ENCODE peak calls at places on chromosome 12, in five cellular contexts. U, I, E, G and K are unnamed samples. For H3K4me1, the result is how much of the 10 kb centered on the place peaks cover.

GRCh38 chr12:8912910-8913309 is 1.4 kb upstream of the PHC1 start:
- DNase-seq in U (no peak), E (no peak), I (peak), G (no peak), K (no peak)

GRCh38 chr12:29082522-29082921 is 66.6 kb upstream of the FAR2 start:
- DNase-seq in I (no peak), G (no peak), U (no peak), E (no peak), K (no peak)

GRCh38 chr12:132918680-132919079 is 31.3 kb upstream of the CHFR start:
- DNase-seq in U (no peak), G (no peak), I (no peak), E (no peak), K (no peak)

GRCh38 chr12:105487961-105488360 is 157.5 kb downstream of the C12orf75 start:
- DNase-seq in I (no peak), E (no peak), G (no peak), U (no peak), K (no peak)

GRCh38 chr12:19298837-19299605 is 140.3 kb upstream of the AEBP2 start:
- DNase-seq in E (no peak), G (peak), U (no peak), I (no peak), K (no peak)

GRCh38 chr12:93090768-93091172 is 161.7 kb upstream of the EEA1 start:
- DNase-seq in E (no peak), U (peak), I (no peak), G (no peak), K (no peak)

GRCh38 chr12:112906712-112907414 is at the start of gene OAS1:
- DNase-seq in U (no peak), E (peak), I (peak), G (peak), K (peak)

GRCh38 chr12:795305-795704 is 42.9 kb downstream of the WNK1 start:
- DNase-seq in I (no peak), G (no peak), U (no peak), E (no peak), K (no peak)

GRCh38 chr12:48994224-48995060 is 4.7 kb downstream of the DDN start:
- DNase-seq in I (no peak), U (no peak), E (no peak), G (no peak), K (no peak)

DNA sequence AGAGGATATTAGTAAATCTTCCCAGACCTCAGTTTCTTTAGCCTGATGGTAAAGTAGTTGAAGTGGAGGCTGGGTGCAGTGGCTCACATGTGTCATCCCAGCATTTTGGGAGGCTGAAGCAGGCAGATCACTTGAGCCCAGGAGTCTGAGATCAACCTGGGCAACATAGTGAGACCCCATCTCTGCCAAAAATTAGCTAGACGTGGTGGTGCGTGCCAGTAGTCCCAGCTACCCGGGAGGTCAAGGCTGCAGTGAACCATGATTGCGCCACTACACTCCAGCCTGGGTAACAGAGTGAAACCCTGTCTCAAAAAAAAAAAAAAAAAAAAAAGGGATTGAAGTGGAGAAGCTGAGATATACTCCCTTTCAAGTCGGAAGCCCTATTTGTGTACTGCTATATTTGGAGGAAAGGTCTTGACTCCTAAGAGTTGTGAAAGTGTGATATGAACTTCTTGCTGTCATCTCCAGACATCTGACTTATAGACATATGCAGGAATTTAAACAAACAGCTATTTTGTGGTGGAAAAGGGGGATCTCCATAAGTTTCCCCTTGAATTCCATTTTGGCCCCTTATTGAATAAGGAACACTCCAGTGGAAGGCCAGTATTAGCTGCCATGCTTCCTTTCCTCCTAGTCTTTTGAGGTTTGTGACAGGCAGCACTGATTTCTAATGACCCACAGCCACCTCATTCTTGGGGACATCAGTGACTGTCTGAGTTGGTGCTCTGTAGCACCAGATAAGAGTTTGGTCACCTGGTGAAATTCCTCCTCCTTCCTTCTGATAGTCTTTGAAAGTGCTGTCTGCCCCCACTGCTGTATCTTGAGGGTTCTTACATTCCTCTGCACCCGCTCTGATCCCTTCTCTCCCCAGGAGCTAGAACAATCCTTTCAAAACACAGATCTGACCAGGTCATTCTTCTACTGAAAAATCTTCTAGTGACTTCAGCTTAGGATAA is 7.4 kb downstream of the ELK3 start:
- DNase-seq in U (no peak), I (no peak), G (no peak), E (no peak), K (no peak)
- H3K4me1 ChIP-seq in U (under half), I (under half), G (under half), E (under half), K (under half)

GRCh38 chr12:109738209-109738608 is 24.6 kb downstream of the FAM222A start:
- DNase-seq in G (peak), U (no peak), I (peak), E (no peak), K (no peak)
- TF ChIP-seq POLR2A in G (no peak), U (no peak), I (no peak), E (no peak), K (no peak)

DNA sequence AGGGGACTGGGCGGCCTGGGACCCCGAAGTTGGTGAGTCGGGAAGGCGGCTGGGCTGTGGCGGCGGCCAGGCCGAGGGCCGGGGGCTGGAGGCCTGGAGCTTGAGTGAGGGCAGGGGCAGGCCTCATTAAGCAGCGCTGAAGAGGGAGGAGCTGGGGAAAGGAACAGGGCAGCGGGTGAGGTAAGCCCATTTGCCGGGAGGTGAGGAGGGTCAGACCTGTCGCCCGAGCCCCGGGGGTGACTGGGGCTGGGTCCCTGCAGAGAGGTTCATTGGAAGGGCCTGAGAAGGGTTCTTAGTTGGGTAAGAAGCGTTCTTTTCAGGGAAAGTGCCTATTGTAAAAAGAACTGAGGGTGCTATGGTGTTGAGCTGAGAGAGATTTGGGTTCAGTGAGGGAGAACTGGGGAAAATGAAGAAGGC is 438 bp downstream of the RAB5B start:
- DNase-seq in U (no peak), E (no peak), G (no peak), I (peak), K (no peak)
- H3K4me1 ChIP-seq in U (under half), E (under half), G (under half), I (under half), K (under half)

GRCh38 chr12:56628671-56629458 is 1.3 kb downstream of the BAZ2A start:
- DNase-seq in I (peak), G (peak), E (peak), U (no peak), K (peak)
- TF ChIP-seq POLR2A in I (peak), G (peak), E (no peak), U (no peak), K (peak)

GRCh38 chr12:57219993-57220728 is 3.6 kb downstream of the NXPH4 start:
- DNase-seq in I (no peak), E (no peak), G (no peak), U (no peak), K (no peak)

GRCh38 chr12:57221169-57221917 is 4.7 kb downstream of the NXPH4 start:
- DNase-seq in G (no peak), E (no peak), U (no peak), I (no peak), K (no peak)

GRCh38 chr12:57219205-57219992 is 2.8 kb downstream of the NXPH4 start:
- DNase-seq in G (no peak), U (no peak), I (no peak), E (no peak), K (no peak)

GRCh38 chr12:57222286-57223190 is 5.9 kb downstream of the NXPH4 start:
- DNase-seq in I (no peak), U (no peak), G (no peak), E (no peak), K (no peak)

GRCh38 chr12:57220770-57221168 is 4.2 kb downstream of the NXPH4 start:
- DNase-seq in U (no peak), G (no peak), E (no peak), I (no peak), K (no peak)
- H3K4me1 ChIP-seq in U (under half), G (under half), E (under half), I (under half), K (under half)

GRCh38 chr12:46268617-46269428 is at the start of gene SLC38A1:
- DNase-seq in G (peak), E (peak), I (peak), U (peak), K (peak)
- TF ChIP-seq POLR2A in G (peak), E (peak), I (peak), U (peak), K (peak)

DNA sequence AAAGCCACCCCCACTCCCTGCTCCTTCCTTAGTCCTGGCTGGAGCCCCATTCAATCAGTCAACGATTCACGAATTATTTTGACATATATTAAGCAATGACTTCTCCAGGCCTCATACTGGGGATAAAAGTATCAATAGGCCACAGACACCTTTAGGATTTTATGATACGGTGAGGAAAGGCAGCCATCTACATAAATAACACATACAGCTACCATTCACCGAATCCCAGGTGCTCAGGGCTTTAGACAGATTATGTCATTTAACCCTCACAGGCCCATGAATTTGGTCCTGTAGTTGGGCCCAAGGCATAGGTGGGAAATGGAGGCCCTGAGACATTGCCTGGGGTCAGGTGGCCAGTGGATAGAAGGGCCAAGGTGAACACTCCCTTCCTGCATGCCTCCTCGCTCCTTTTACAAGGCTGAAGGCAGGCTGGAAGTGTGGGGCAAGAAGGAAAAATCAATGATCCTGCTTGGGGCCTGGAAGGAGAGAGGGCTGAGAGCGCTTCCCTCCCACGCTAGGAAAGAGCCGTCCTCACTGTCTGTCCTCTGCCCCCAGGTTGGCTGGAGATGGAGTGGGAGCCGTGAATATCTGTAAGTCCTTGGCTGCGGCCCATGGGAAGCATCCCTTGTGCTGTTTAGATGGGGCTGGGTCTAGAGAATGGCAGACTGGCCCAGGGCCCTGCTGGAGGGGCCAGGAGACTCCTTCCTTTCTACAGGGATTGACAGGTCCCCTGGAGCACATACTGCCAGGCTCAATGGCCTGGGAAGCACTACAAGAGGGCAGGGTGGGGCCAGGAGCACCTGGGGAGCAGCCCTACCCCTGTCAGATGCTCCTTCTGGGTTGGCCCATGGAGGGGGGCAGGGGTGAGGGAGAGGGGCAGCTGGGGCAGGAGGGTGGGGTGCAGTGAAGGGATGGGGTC is 14.8 kb downstream of the KRT7 start:
- DNase-seq in I (no peak), U (no peak), G (no peak), E (no peak), K (no peak)
- H3K4me1 ChIP-seq in I (half or more), U (half or more), G (half or more), E (under half), K (under half)

DNA sequence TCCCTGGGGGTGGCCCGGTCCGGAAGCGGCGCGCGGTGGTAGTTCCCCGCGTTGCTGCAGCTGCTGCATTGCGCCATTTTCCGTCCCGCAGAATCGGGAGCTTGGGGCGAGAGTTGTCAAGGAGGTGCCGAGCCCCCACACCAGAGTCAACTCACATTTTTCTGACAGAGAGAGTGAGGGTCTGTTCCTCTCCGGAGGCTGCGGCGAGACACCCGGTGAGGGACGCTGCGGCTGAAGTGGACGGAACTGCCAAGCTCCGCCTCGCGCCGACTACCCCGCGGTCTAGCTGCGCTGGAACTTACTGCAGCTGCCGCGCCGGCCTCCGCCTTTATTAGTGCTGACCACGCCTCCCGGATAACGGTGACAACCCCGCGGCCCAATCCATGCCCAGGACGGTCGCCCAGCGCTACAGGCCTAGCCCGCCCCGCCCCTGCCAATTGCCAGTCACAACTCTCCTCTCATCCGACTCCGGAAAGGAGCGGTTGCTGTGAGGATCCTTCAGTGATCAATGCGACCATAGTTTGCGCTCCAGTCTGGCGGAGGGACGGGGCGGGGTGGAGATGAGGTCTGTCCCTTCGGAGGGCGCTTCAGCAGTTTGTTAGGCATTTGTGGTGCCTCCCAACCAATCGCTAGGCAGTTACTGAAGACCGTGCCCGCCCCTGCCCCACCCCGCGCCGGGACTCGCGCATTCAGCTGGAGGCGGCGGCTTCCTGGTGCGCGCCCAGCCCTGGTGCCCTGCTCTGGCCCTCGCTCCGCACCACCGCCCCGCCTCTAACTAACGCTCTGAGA is at the start of gene VAMP1:
- DNase-seq in U (peak), I (peak), E (peak), G (peak), K (peak)
- TF ChIP-seq POLR2A in U (peak), I (peak), E (peak), G (peak), K (peak)

DNA sequence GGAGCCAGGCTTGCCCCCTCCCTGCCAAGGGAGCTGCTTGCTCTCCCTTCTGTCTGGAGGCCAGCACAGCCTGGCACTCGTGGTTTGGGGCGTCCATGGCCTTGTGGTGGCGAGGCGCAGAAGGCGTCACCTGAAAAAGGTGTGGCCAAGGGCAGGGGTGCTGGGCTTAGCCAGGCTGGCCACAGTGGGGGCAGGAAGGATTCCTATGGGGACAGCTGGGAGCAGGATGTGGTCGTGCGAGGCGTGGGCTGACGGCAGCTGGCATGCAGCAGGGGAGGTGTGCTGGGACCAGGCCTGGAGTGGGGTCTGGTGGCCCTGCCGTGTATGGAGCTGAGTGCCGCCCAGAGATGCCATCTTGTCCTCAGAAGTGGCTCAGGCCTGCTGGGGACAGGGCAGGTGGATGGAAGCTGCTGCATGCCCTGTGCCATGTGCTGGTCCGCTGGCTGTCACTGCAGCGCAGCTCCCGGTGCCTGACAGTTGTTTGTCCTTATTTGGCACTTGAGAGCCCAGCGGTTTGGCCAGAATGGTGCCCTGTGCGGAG is 30.0 kb downstream of the SH2B3 start:
- DNase-seq in U (no peak), G (no peak), E (no peak), I (no peak), K (no peak)
- H3K4me1 ChIP-seq in U (under half), G (half or more), E (under half), I (half or more), K (under half)